ENCODE peak calls at places on chromosomes 1 and 21, in four cellular contexts. One of them, this sample, is unnamed.

GRCh38 chr1:162040657-162041056 is 17.0 kb upstream of the OLFML2B start:
- DNase-seq in neural progenitor cell: peak
- DNase-seq in astrocyte: no peak
- DNase-seq in DND-41: no peak
- DNase-seq in this sample: peak

GRCh38 chr1:6016191-6016865 is 24.1 kb upstream of the NPHP4 start:
- DNase-seq in DND-41: no peak
- DNase-seq in astrocyte: peak
- DNase-seq in neural progenitor cell: no peak
- DNase-seq in this sample: peak

GRCh38 chr1:21873761-21874160 is 61.7 kb downstream of the LDLRAD2 start:
- DNase-seq in astrocyte: no peak
- DNase-seq in neural progenitor cell: no peak
- DNase-seq in DND-41: no peak
- DNase-seq in this sample: no peak

GRCh38 chr1:227886503-227886961 is 61.2 kb downstream of the WNT9A start:
- DNase-seq in astrocyte: no peak
- DNase-seq in neural progenitor cell: no peak
- DNase-seq in DND-41: no peak
- DNase-seq in this sample: no peak

GRCh38 chr21:32359719-32360260 is 33.0 kb downstream of the URB1 start:
- DNase-seq in DND-41: no peak
- DNase-seq in neural progenitor cell: no peak
- DNase-seq in astrocyte: no peak
- DNase-seq in this sample: peak

GRCh38 chr1:167755568-167756145 is 33.9 kb downstream of the MPZL1 start:
- DNase-seq in astrocyte: no peak
- DNase-seq in DND-41: no peak
- DNase-seq in neural progenitor cell: peak
- DNase-seq in this sample: no peak

GRCh38 chr1:37797750-37798345 is 4.2 kb downstream of the MANEAL start:
- DNase-seq in astrocyte: peak
- DNase-seq in DND-41: no peak
- DNase-seq in neural progenitor cell: no peak
- DNase-seq in this sample: peak

GRCh38 chr1:224170748-224171478 is 12.1 kb upstream of the DEGS1 start:
- DNase-seq in DND-41: peak
- DNase-seq in neural progenitor cell: peak
- DNase-seq in astrocyte: no peak
- DNase-seq in this sample: peak

GRCh38 chr1:173002891-173003582 is 47.7 kb downstream of the TNFSF18 start:
- DNase-seq in neural progenitor cell: no peak
- DNase-seq in astrocyte: peak
- DNase-seq in DND-41: no peak
- DNase-seq in this sample: peak

GRCh38 chr1:232754930-232755329 is 50.3 kb upstream of the MAP10 start:
- DNase-seq in neural progenitor cell: no peak
- DNase-seq in DND-41: no peak
- DNase-seq in astrocyte: no peak
- DNase-seq in this sample: no peak

GRCh38 chr1:9714257-9714718 is 62.8 kb downstream of the PIK3CD start:
- DNase-seq in neural progenitor cell: no peak
- DNase-seq in DND-41: no peak
- DNase-seq in astrocyte: no peak
- DNase-seq in this sample: no peak

GRCh38 chr1:226738995-226739695 is at the start of gene ITPKB:
- DNase-seq in DND-41: peak
- DNase-seq in astrocyte: peak
- DNase-seq in neural progenitor cell: peak
- DNase-seq in this sample: peak
- H2AFZ ChIP-seq in DND-41: peak
- H2AFZ ChIP-seq in astrocyte: peak
- H2AFZ ChIP-seq in neural progenitor cell: peak
- H2AFZ ChIP-seq in this sample: peak

DNA sequence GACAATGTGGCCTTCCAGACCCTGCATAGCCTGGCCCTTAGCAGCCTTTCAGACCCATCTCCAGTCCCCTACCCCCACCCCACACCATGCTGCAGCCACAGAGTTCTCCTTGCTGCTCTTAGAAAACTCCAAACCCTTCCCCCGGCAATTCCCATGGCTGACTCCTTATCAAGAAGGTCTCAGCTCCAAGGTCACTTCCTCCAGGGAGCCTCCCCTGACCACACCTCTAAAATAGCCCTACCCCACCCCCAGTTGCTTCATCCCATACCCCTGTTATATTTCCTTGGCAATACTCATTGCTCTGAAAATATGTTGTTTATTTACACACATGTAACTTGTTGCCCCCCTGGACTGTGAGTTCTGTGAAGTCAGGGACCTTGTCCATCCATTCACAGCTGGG is 4.3 kb upstream of the ADGRB2 start:
- DNase-seq in astrocyte: no peak
- DNase-seq in DND-41: no peak
- DNase-seq in neural progenitor cell: no peak
- DNase-seq in this sample: no peak
- TF ChIP-seq EZH2 in astrocyte: no peak
- TF ChIP-seq EZH2 in DND-41: no peak
- TF ChIP-seq EZH2 in neural progenitor cell: no peak
- TF ChIP-seq EZH2 in this sample: no peak

GRCh38 chr21:45003331-45004058 is 63.7 kb downstream of the SLX9 start:
- DNase-seq in neural progenitor cell: peak
- DNase-seq in DND-41: no peak
- DNase-seq in astrocyte: no peak
- DNase-seq in this sample: peak

GRCh38 chr21:45002381-45003204 is 62.8 kb downstream of the SLX9 start:
- DNase-seq in DND-41: no peak
- DNase-seq in neural progenitor cell: no peak
- DNase-seq in astrocyte: no peak
- DNase-seq in this sample: no peak

GRCh38 chr21:45004059-45004422 is 64.2 kb downstream of the SLX9 start:
- DNase-seq in neural progenitor cell: no peak
- DNase-seq in astrocyte: no peak
- DNase-seq in DND-41: no peak
- DNase-seq in this sample: peak

GRCh38 chr21:45006536-45007079 is 66.8 kb downstream of the SLX9 start:
- DNase-seq in astrocyte: no peak
- DNase-seq in neural progenitor cell: no peak
- DNase-seq in DND-41: no peak
- DNase-seq in this sample: no peak

DNA sequence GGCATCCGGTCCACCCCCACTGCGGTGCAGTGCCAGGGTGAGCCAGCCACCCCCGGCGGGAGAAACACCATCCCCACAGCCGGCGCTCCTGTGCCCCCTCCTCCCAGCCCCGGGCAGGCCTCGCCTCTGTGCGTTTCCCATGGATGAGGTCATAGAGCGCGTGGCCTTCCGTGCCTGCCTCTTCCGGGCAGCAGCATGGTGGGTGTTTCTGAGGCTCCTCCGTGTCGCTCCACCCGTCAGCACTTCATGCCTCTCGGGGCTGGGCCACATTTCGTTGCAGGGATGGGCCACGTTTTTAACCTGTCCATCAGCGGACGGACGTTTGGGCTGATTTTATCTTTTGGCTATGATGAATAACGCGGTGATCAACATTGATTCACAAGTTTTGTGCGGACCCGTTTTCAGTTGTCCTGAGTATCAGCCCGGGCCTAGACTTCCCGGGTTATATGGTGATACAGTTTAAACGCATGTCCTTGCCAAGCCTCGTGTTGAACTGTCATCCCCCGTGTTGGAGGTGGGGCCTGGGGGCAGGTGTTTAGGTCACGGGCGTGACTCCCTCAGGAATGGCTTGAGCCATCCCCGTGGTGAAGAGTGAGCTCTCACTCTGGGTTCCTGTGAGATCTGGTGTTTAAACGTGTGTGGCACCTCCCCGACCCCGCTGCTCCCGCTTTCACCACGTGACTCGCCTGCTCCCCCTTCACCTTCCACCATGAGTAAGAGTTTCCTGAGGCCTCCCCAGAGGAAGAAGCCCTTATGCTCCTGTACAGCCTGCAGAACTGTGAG is 64.8 kb downstream of the SLX9 start:
- DNase-seq in neural progenitor cell: no peak
- DNase-seq in astrocyte: peak
- DNase-seq in DND-41: no peak
- DNase-seq in this sample: peak
- H2AFZ ChIP-seq in neural progenitor cell: no peak
- H2AFZ ChIP-seq in astrocyte: peak
- H2AFZ ChIP-seq in DND-41: no peak
- H2AFZ ChIP-seq in this sample: peak

GRCh38 chr1:3651939-3652537 is at the start of gene TP73:
- DNase-seq in astrocyte: no peak
- DNase-seq in neural progenitor cell: peak
- DNase-seq in DND-41: peak
- DNase-seq in this sample: peak
- TF ChIP-seq EZH2 in astrocyte: peak
- TF ChIP-seq EZH2 in neural progenitor cell: peak
- TF ChIP-seq EZH2 in DND-41: no peak
- TF ChIP-seq EZH2 in this sample: no peak

GRCh38 chr1:85297855-85298629 is 21.6 kb upstream of the BCL10 start:
- DNase-seq in neural progenitor cell: no peak
- DNase-seq in DND-41: peak
- DNase-seq in astrocyte: peak
- DNase-seq in this sample: peak
- H2AFZ ChIP-seq in neural progenitor cell: no peak
- H2AFZ ChIP-seq in DND-41: no peak
- H2AFZ ChIP-seq in astrocyte: no peak
- H2AFZ ChIP-seq in this sample: peak